ENCODE peak calls at places on chromosomes 6 and 20, in ten cellular contexts. X is activated T-helper 1 cell treated with anti-CD3 and anti-CD28 coated beads, Interleukin-12 subunit alpha, Interleukin-12 subunit beta, Interleukin-2, Interleukin-4 antibody, amounts not matched to agents 30 ng/mL and 10 ng/mL and 1 ng/mL, durations not matched to agents 14 hours and 24 hours and 36 hours; J is HFF-Myc; U is fibroblast of lung; M is astrocyte of the spinal cord; A is A172; Y is NCI-H510A treated with DMSO at 0.1 percent for 48 hours; R is heart left ventricle; Q is GM18507; G is stimulated activated CD4-positive, alpha-beta T cell treated with anti-CD3 and anti-CD28 coated beads, Interleukin-4, amount 100 ng/mL, for 1 hour. B is an unnamed sample.

GRCh38 chr6:34465551-34466241 is at the start of gene PACSIN1:
- DNase-seq in G (peak), X (peak), J (no peak), M (no peak), U (no peak), R (no peak), Y (peak), Q (no peak), A (no peak), B (no peak)

GRCh38 chr20:54208492-54209044 is 681 bp downstream of the PFDN4 start:
- DNase-seq in M (peak), R (no peak), Y (peak), Q (no peak), A (peak), G (no peak), J (no peak), X (no peak), U (peak), B (peak)

GRCh38 chr6:24858154-24858801 is 59.6 kb upstream of the ARMH2 start:
- DNase-seq in G (no peak), Y (no peak), A (peak), M (no peak), J (no peak), R (no peak), Q (peak), X (peak), U (peak), B (no peak)

GRCh38 chr6:139871844-139872510 is 497.5 kb upstream of the CITED2 start:
- DNase-seq in G (no peak), U (no peak), R (no peak), Y (no peak), X (no peak), M (no peak), Q (no peak), J (no peak), A (no peak), B (no peak)

GRCh38 chr6:158939255-158940170 is 60.5 kb downstream of the RSPH3 start:
- DNase-seq in U (no peak), M (no peak), Q (no peak), R (no peak), J (no peak), G (peak), Y (peak), X (no peak), A (no peak), B (no peak)

GRCh38 chr6:31568537-31568961 is 3.5 kb upstream of the LTA start:
- DNase-seq in G (peak), Q (peak), M (no peak), R (no peak), X (peak), U (no peak), J (no peak), A (no peak), Y (no peak), B (no peak)

GRCh38 chr6:131532476-131533108 is 40.4 kb upstream of the ARG1 start:
- DNase-seq in G (peak), M (no peak), U (no peak), X (no peak), J (no peak), A (no peak), Y (no peak), Q (no peak), R (no peak), B (no peak)

GRCh38 chr6:121934461-121934860 is 465.0 kb upstream of the HSF2 start:
- DNase-seq in A (no peak), Y (no peak), G (no peak), Q (no peak), J (no peak), M (no peak), R (no peak), X (no peak), U (no peak), B (no peak)

GRCh38 chr6:46138281-46138680 is 8.5 kb downstream of the ENPP4 start:
- DNase-seq in X (no peak), A (no peak), U (no peak), M (no peak), Q (no peak), Y (peak), R (no peak), J (no peak), G (no peak), B (no peak)

GRCh38 chr6:43278524-43279078 is 19.5 kb upstream of the SLC22A7 start:
- DNase-seq in Q (no peak), Y (no peak), X (no peak), R (no peak), A (peak), U (no peak), J (no peak), M (peak), G (no peak), B (no peak)